ENCODE peak calls at places on chromosomes 16 and 17, in four cellular contexts. W, E, S and C are unnamed samples.

GRCh38 chr16:24145927-24146326 is 110.2 kb upstream of the CACNG3 start:
- DNase-seq in W (no peak), E (no peak), S (no peak), C (no peak)

GRCh38 chr16:78761427-78761826 is 662.0 kb downstream of the WWOX start:
- DNase-seq in W (no peak), E (no peak), S (no peak), C (no peak)

GRCh38 chr17:69574257-69575197 is 160.0 kb downstream of the MAP2K6 start:
- DNase-seq in W (peak; percentile 44), E (no peak), S (no peak), C (no peak)

GRCh38 chr16:19184823-19185509 is 16.9 kb downstream of the SYT17 start:
- DNase-seq in W (no peak), E (no peak), S (no peak), C (no peak)

GRCh38 chr17:75925103-75925502 is 15.7 kb downstream of the FBF1 start:
- DNase-seq in W (no peak), E (no peak), S (no peak), C (no peak)

GRCh38 chr16:55294947-55295346 is 29.1 kb upstream of the IRX6 start:
- DNase-seq in W (no peak), E (peak; percentile 67), S (no peak), C (no peak)

GRCh38 chr16:53726625-53727024 is 22.7 kb downstream of the FTO start:
- DNase-seq in W (peak; percentile 11), E (no peak), S (no peak), C (no peak)

GRCh38 chr16:49837673-49838360 is 18.1 kb downstream of the ZNF423 start:
- DNase-seq in W (no peak), E (no peak), S (no peak), C (no peak)

GRCh38 chr16:1900452-1900774 is 17.8 kb downstream of the HS3ST6 start:
- DNase-seq in W (no peak), E (peak; percentile 38), S (no peak), C (no peak)

GRCh38 chr16:25823891-25824290 is 132.1 kb downstream of the HS3ST4 start:
- DNase-seq in W (peak; percentile 2), E (no peak), S (peak; percentile 63), C (no peak)

GRCh38 chr16:50273888-50274770 is 7.8 kb downstream of the ADCY7 start:
- DNase-seq in W (no peak), E (peak; percentile 59), S (peak; percentile 76), C (no peak)

GRCh38 chr17:38322156-38322779 is 21.5 kb downstream of the GPR179 start:
- DNase-seq in W (peak; percentile 59), E (peak; percentile 78), S (peak; percentile 84), C (peak; percentile 83)

GRCh38 chr16:29678691-29679267 is at the start of gene QPRT:
- DNase-seq in W (peak; percentile 33), E (no peak), S (peak; percentile 71), C (peak; percentile 80)

GRCh38 chr16:79293831-79294230 is 306.7 kb downstream of the MAF start:
- DNase-seq in W (no peak), E (no peak), S (no peak), C (no peak)

GRCh38 chr17:21024024-21024423 is 18.8 kb downstream of the USP22 start:
- DNase-seq in W (no peak), E (no peak), S (no peak), C (no peak)

GRCh38 chr17:5582177-5582885 is 2.0 kb downstream of the NLRP1 start:
- DNase-seq in W (no peak), E (no peak), S (no peak), C (no peak)

GRCh38 chr17:33967608-33968349 is 287.3 kb upstream of the CCL2 start:
- DNase-seq in W (no peak), E (no peak), S (no peak), C (no peak)

GRCh38 chr17:18018411-18018921 is 20.5 kb downstream of the ATPAF2 start:
- DNase-seq in W (no peak), E (no peak), S (peak; percentile 48), C (no peak)

GRCh38 chr17:50924800-50925199 is 58.6 kb upstream of the TOB1 start:
- DNase-seq in W (no peak), E (peak; percentile 50), S (no peak), C (no peak)

GRCh38 chr17:81576621-81577277 is 24.6 kb upstream of the FAAP100 start:
- DNase-seq in W (peak; percentile 91), E (no peak), S (no peak), C (no peak)

GRCh38 chr16:70432304-70432799 is 6.5 kb downstream of the ST3GAL2 start:
- DNase-seq in W (no peak), E (no peak), S (no peak), C (no peak)

DNA sequence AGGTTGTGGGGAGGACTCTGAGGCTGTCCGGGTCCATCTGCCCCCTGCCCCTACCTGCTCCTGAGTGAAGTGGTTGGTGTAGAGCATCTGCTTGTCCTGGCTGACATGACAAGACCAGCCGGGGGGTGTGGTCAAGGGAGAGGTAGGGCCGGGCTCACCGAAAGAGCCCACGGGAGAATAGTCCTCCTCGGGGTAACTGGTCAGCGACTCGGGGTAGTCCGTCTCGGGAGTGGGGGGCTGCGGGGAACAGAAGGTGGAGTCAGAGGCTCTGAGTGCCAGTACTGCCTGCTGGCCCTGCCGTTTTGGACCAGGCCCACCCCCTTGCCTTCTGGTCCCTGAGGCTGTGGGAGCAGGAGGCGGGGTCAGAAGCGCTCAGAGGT is 27.8 kb downstream of the ARHGAP27 start:
- DNase-seq in W (no peak), E (no peak), S (no peak), C (no peak)
- TF ChIP-seq CTCF in W (no peak), E (no peak), S (no peak), C (no peak)

GRCh38 chr17:43010667-43011308 is 4.2 kb downstream of the IFI35 start:
- DNase-seq in W (no peak), E (no peak), S (no peak), C (no peak)

GRCh38 chr17:43003542-43004172 is 2.9 kb upstream of the IFI35 start:
- DNase-seq in W (peak; percentile 67), E (peak; percentile 70), S (peak; percentile 51), C (no peak)

GRCh38 chr17:43011728-43012472 is 5.3 kb downstream of the IFI35 start:
- DNase-seq in W (no peak), E (no peak), S (no peak), C (no peak)

GRCh38 chr17:43006639-43007551 is at the start of gene IFI35:
- DNase-seq in W (peak; percentile 86), E (peak; percentile 87), S (peak; percentile 94), C (peak; percentile 65)
- TF ChIP-seq CTCF in W (peak; percentile 15), E (peak; percentile 25), S (peak; percentile 53), C (no peak)

GRCh38 chr16:86753399-86753798 is 175.1 kb downstream of the FOXL1 start:
- DNase-seq in W (no peak), E (no peak), S (no peak), C (no peak)

GRCh38 chr16:86752582-86753175 is 174.3 kb downstream of the FOXL1 start:
- DNase-seq in W (no peak), E (peak; percentile 14), S (no peak), C (no peak)

GRCh38 chr16:86748643-86749042 is 170.3 kb downstream of the FOXL1 start:
- DNase-seq in W (no peak), E (no peak), S (no peak), C (no peak)

GRCh38 chr16:86747761-86748160 is 169.4 kb downstream of the FOXL1 start:
- DNase-seq in W (no peak), E (peak; percentile 13), S (no peak), C (no peak)

GRCh38 chr16:86751081-86752030 is 173.0 kb downstream of the FOXL1 start:
- DNase-seq in W (peak; percentile 88), E (no peak), S (no peak), C (no peak)
- TF ChIP-seq CTCF in W (no peak), E (no peak), S (no peak), C (no peak)

DNA sequence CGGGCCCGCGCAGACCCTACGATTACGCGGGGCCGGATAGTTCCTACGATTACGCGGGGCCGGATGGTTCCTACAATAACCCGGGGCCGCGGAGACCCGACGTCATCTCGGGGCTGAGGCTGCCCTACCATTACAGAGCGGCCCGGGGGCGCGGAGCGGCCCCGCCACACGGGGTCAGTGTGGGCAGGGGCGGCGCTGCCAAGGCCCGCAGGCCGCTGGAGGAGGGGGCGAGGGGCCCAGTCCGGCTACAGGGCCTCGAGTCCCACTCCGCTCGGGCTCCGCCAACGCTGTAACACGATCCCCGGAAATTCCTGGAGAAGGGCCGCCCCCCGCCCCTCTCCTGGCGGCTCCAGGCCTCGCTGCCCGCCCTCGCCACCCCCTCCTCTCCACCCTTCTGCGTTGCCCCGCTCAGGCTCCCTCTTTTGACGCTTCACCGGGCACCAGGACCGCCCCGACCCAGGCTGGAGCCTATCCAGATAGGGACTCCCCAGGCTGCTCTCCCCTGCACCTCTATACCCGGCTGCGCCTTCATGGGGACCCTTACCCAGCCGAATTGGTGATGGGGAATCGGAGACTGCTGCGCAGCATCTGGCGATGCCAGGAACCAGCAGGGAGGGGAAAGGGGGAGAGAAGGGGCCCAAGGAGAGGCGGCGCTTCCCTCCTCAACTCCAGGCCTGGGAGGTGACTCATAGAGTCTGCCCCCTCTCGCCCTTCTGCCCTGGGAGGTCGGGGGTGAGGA is at the start of gene RAB34:
- DNase-seq in W (peak; percentile 80), E (peak; percentile 80), S (peak; percentile 92), C (peak; percentile 83)
- TF ChIP-seq CTCF in W (no peak), E (peak; percentile 21), S (peak; percentile 38), C (no peak)

DNA sequence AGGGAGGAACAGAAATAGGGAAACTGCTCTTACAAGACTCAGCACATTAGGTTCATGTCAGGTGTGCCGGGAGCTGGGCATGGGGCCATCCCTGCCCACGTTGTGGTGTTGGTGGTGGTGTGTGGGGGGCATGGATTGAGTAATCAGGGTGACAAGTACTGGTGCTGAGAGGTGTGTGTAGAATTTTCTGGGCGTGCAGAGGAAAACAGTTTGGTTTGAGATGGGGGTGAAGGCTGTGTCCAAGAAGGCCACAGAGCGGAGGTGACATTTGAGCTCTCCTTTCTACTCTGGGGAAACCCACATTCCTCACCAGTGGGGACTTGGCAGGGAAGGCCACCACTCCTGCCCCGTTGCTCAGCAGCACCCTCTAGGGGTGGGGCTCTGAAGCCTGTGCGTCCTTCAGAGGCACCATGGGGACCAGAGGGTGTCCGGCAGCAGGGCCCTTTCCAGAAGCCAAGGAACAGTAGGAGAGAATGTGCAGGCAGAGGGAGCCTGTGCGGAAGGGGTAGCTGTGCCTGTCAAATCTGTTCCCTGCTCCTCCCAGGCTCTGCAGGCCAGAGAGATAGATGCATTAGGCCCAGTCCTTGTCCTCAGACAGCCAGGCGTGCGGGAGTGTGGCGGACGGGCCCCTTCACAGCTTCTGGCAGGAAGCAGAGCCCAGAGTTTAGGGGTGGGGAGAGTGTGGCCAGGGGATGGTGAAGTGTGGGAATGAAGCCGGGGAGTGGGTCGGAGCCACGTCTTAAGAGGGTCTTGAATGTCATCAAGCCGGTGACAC is 48.7 kb upstream of the GSE1 start:
- DNase-seq in W (no peak), E (peak; percentile 87), S (peak; percentile 79), C (no peak)
- TF ChIP-seq CTCF in W (peak; percentile 63), E (peak; percentile 80), S (peak; percentile 57), C (peak; percentile 54)

DNA sequence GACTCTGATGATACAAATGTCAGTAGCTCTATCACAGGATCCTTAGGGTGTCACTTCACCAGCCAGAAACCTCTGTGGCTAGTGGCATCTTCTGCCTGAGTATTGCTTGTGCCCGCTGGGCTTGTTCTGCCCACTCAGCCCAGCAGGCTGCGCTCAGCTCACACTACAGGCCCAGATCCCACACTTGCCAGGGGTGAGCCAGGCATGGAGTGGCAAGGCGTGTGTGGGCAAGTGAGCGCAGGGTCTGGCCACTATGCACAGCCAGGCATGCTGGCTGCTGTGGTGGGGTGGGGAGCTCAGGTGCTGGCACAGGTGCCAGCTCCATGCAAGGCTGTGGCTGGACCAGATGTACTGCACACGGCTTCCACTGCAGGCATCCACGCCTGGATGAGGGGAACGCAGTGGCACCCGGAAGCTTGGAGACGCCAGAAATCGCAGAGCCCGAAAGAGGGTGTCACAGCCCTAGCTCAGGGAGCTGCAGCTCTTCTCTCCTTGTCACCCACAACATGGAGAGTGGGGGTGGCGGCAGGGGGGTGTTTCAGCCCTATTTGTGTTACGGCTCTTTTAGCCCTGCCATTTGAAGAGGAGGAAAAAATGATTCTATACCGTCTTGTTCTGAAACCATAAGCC is 10.2 kb downstream of the CFAP97D1 start:
- DNase-seq in W (no peak), E (no peak), S (no peak), C (no peak)
- TF ChIP-seq CTCF in W (peak; percentile 13), E (no peak), S (peak; percentile 18), C (no peak)